ENCODE peak calls at places on chromosomes 5 and 9, in eight cellular contexts. N, P, S, F, W, V, Z and E are unnamed samples.

GRCh38 chr9:113532809-113533190 is 69.3 kb downstream of the RGS3 start:
- DNase-seq in N (no peak), V (no peak), F (no peak), P (no peak), W (no peak), Z (no peak), S (no peak), E (no peak)

GRCh38 chr9:94554439-94555331 is at the start of gene PCAT7:
- DNase-seq in P (peak), S (no peak), Z (peak), W (peak), V (no peak), N (no peak), F (peak), E (peak)

GRCh38 chr5:137281201-137281600 is 217.9 kb downstream of the SPOCK1 start:
- DNase-seq in P (no peak), V (no peak), Z (no peak), S (no peak), W (no peak), N (no peak), F (no peak), E (peak)

GRCh38 chr5:126965487-126965886 is 64.9 kb downstream of the MARCHF3 start:
- DNase-seq in Z (no peak), S (peak), P (no peak), W (no peak), V (no peak), F (no peak), N (no peak), E (no peak)

GRCh38 chr5:135236187-135236835 is 162.7 kb downstream of the MACROH2A1 start:
- DNase-seq in P (no peak), W (no peak), F (no peak), Z (no peak), V (no peak), N (no peak), S (no peak), E (no peak)

GRCh38 chr5:56359809-56360685 is 126.9 kb upstream of the ANKRD55 start:
- DNase-seq in F (no peak), V (no peak), W (no peak), S (no peak), Z (no peak), P (no peak), N (no peak), E (no peak)

GRCh38 chr5:2960309-2960708 is 208.8 kb upstream of the IRX2 start:
- DNase-seq in W (no peak), P (no peak), N (no peak), V (no peak), Z (no peak), F (no peak), S (no peak), E (no peak)

GRCh38 chr5:125412561-125413535 is 666.4 kb upstream of the ZNF608 start:
- DNase-seq in F (peak), Z (peak), P (no peak), W (peak), N (no peak), S (peak), V (peak), E (peak)

GRCh38 chr9:971901-972511 is 4.4 kb upstream of the DMRT3 start:
- DNase-seq in N (no peak), F (no peak), P (no peak), V (no peak), Z (no peak), S (no peak), W (no peak), E (peak)

GRCh38 chr9:89815903-89816573 is 211.2 kb downstream of the GADD45G start:
- DNase-seq in N (no peak), V (no peak), P (no peak), W (no peak), F (no peak), S (no peak), Z (peak), E (no peak)

GRCh38 chr9:3330792-3331420 is 194.9 kb downstream of the RFX3 start:
- DNase-seq in W (no peak), S (peak), Z (peak), V (no peak), F (peak), P (no peak), N (no peak), E (peak)

GRCh38 chr9:5838884-5839571 is 6.1 kb upstream of the ERMP1 start:
- DNase-seq in P (no peak), F (peak), N (no peak), S (peak), Z (peak), V (no peak), W (peak), E (peak)

GRCh38 chr5:107502711-107503110 is 168.0 kb downstream of the EFNA5 start:
- DNase-seq in V (no peak), S (no peak), N (no peak), W (no peak), F (no peak), P (no peak), Z (no peak), E (no peak)

GRCh38 chr9:134680393-134681060 is 38.9 kb downstream of the COL5A1 start:
- DNase-seq in P (no peak), F (no peak), N (no peak), S (no peak), W (no peak), Z (no peak), V (no peak), E (no peak)

GRCh38 chr5:62593331-62593730 is 14.7 kb downstream of the LRRC70 start:
- DNase-seq in F (peak), W (peak), S (peak), Z (peak), V (no peak), N (no peak), P (no peak), E (peak)

GRCh38 chr9:136551401-136552116 is 5.7 kb upstream of the NOTCH1 start:
- DNase-seq in S (peak), P (no peak), Z (peak), V (no peak), N (no peak), F (peak), W (peak), E (peak)

GRCh38 chr9:99822596-99823391 is 1.1 kb downstream of the NR4A3 start:
- DNase-seq in W (peak), V (peak), Z (peak), F (peak), P (peak), S (peak), N (peak), E (peak)

GRCh38 chr5:31664566-31664965 is 25.6 kb downstream of the PDZD2 start:
- DNase-seq in Z (peak), V (no peak), F (peak), W (no peak), P (no peak), N (no peak), S (peak), E (no peak)

GRCh38 chr9:19020886-19021285 is 12.1 kb downstream of the SAXO1 start:
- DNase-seq in F (no peak), W (no peak), S (no peak), V (no peak), P (no peak), N (no peak), Z (no peak), E (no peak)

GRCh38 chr9:104088416-104088815 is 5.7 kb upstream of the SMC2 start:
- DNase-seq in Z (no peak), N (no peak), W (no peak), F (no peak), V (no peak), P (no peak), S (no peak), E (no peak)

GRCh38 chr9:137497921-137498719 is 39.0 kb upstream of the NSMF start:
- DNase-seq in P (no peak), Z (no peak), F (no peak), V (no peak), W (no peak), N (no peak), S (no peak), E (no peak)

GRCh38 chr5:170306381-170306790 is 8.8 kb upstream of the LCP2 start:
- DNase-seq in W (no peak), N (no peak), V (no peak), F (peak), S (peak), Z (peak), P (no peak), E (peak)

GRCh38 chr9:110255064-110255416 is 1.3 kb downstream of the TXN start:
- DNase-seq in S (no peak), W (no peak), F (no peak), N (no peak), V (no peak), Z (no peak), P (no peak), E (no peak)

GRCh38 chr9:78298046-78298511 is 1.2 kb downstream of the PSAT1 start:
- DNase-seq in V (peak), F (peak), Z (no peak), S (peak), W (peak), N (no peak), P (no peak), E (peak)

GRCh38 chr9:98146101-98146991 is 27.3 kb upstream of the TRIM14 start:
- DNase-seq in S (peak), N (no peak), W (no peak), Z (peak), F (peak), V (no peak), P (no peak), E (peak)

GRCh38 chr5:163434410-163434866 is 3.0 kb upstream of the CCNG1 start:
- DNase-seq in F (peak), N (no peak), V (no peak), S (peak), W (peak), Z (peak), P (no peak), E (no peak)